ENCODE peak calls at places on chromosome 21, in four cellular contexts. V is GM12878, Y is WTC11, R is K562. C is an unnamed sample.
A peak's percentile ranks its signal among the peaks of the same experiment; 100 is the strongest.

GRCh38 chr21:18725653-18726052 is 322.1 kb upstream of the TMPRSS15 start:
- DNase-seq in R (no peak), V (no peak), Y (peak; percentile 66), C (no peak)

GRCh38 chr21:35294231-35294898 is 245.3 kb upstream of the RUNX1 start:
- DNase-seq in V (no peak), R (no peak), Y (no peak), C (no peak)

GRCh38 chr21:14284439-14284838 is 68.5 kb downstream of the RBM11 start:
- DNase-seq in Y (no peak), R (no peak), V (no peak), C (no peak)

GRCh38 chr21:46078322-46078981 is 19.5 kb upstream of the COL6A2 start:
- DNase-seq in V (no peak), Y (no peak), R (no peak), C (no peak)

GRCh38 chr21:31133243-31133830 is 95.1 kb upstream of the KRTAP19-8 start:
- DNase-seq in R (no peak), Y (no peak), V (no peak), C (no peak)

GRCh38 chr21:40254540-40255455 is 387.6 kb downstream of the PCP4 start:
- DNase-seq in R (no peak), Y (no peak), V (no peak), C (no peak)

GRCh38 chr21:30628109-30628508 is 6.9 kb upstream of the KRTAP20-2 start:
- DNase-seq in V (no peak), Y (no peak), R (no peak), C (no peak)

GRCh38 chr21:43984905-43985689 is 27.0 kb upstream of the TRAPPC10 start:
- DNase-seq in Y (no peak), V (no peak), R (no peak), C (no peak)

GRCh38 chr21:17798796-17799195 is 20.4 kb downstream of the C21orf91 start:
- DNase-seq in R (no peak), V (no peak), Y (no peak), C (no peak)

GRCh38 chr21:44954281-44954771 is 14.5 kb downstream of the SLX9 start:
- DNase-seq in R (no peak), Y (no peak), V (no peak), C (no peak)

GRCh38 chr21:30257773-30258172 is 25.0 kb downstream of the KRTAP24-1 start:
- DNase-seq in R (peak; percentile 25), V (no peak), Y (peak; percentile 27), C (no peak)

GRCh38 chr21:14889080-14889805 is 175.6 kb downstream of the NRIP1 start:
- DNase-seq in R (no peak), Y (no peak), V (no peak), C (peak; percentile 92)

GRCh38 chr21:34715985-34716596 is 47.3 kb downstream of the CLIC6 start:
- DNase-seq in V (no peak), R (no peak), Y (no peak), C (no peak)

GRCh38 chr21:46145840-46146691 is 9.3 kb downstream of the FTCD start:
- DNase-seq in Y (peak; percentile 13), V (no peak), R (no peak), C (no peak)

GRCh38 chr21:46585191-46585953 is 19.5 kb downstream of the S100B start:
- DNase-seq in V (no peak), Y (no peak), R (no peak), C (no peak)

GRCh38 chr21:20997633-20998455 is at the start of gene NCAM2:
- DNase-seq in R (peak; percentile 75), V (no peak), Y (peak; percentile 73), C (peak; percentile 9)

GRCh38 chr21:45910548-45911221 is 70.9 kb upstream of the COL6A1 start:
- DNase-seq in Y (no peak), V (no peak), R (no peak), C (no peak)

GRCh38 chr21:14046401-14046800 is 164.4 kb downstream of the LIPI start:
- DNase-seq in R (no peak), Y (no peak), V (no peak), C (no peak)

GRCh38 chr21:36479415-36480402 is at the start of gene CLDN14:
- DNase-seq in V (no peak), Y (no peak), R (no peak), C (peak; percentile 86)
- TF ChIP-seq TCF7 in V (no peak), Y (no peak), R (no peak), C (no peak)

DNA sequence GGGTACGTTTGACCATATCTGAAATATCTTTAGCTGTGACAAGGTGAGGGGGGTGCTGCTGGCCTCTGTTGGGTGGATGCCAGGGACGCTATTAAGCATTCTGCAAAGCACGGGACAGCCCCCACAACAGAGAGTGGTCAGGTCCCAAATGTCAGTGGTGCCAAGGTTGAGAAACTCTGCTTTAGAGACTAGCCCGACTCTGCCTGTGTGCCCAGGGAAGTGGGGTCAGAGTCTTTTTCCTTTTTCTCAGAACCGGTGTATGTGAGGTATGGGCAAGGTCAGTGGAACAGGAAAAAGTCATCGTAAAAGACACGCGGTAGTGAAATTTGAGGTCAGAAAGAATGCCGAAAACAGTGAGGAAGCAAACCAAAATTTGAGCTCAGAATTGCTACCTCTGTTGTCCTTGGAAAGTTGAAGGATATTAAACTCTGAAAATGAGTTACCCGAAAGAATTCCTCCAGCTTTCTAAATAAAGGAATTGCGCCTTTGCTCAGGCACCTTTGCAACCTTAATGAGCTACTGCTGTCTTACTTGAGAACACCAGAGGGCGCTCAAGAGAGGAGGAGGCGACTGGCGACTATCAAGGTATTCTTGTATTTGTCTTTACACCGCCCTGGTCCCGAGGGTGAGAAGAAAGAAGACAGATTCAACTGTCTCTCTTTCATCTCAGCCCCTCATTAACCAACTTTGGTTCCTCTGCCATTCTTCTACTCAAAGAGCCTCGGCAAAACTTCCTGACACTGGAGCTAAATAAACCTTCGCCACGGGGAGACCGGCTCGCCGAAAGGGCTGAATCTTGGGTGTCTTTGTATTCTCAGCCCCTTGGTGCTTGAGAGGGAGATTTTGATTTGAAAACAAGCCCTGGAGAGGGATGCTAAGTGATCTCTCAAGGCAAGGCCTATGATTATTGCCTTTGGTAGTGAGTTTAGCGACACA is 85.4 kb upstream of the OLIG2 start:
- DNase-seq in V (no peak), Y (peak; percentile 41), R (peak; percentile 75), C (peak; percentile 39)
- TF ChIP-seq TCF7 in V (no peak), Y (no peak), R (no peak), C (no peak)

DNA sequence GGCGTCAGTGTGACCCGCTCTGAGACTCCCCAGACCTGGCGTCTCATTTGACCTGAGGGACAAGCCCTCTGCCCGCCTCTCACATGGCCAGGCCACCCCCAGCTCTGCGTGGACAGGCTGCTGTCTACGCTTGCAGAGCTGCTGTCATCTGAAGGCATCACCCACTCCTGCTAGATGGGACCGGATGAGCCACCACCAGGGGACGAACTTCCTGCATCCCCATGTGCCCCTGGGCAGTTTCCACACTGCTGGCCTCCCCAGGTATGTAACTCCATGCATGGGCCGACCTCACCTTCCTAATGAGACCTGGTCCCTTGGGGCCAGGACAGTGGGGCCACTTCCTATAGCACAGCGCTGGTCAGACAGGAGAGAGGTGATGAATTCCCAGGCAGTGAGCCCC is 121.5 kb downstream of the PSMG1 start:
- DNase-seq in Y (no peak), R (no peak), V (no peak), C (no peak)
- TF ChIP-seq TCF7 in Y (no peak), R (no peak), V (no peak), C (no peak)

GRCh38 chr21:29172282-29172681 is 41.8 kb downstream of the MAP3K7CL start:
- DNase-seq in V (no peak), R (no peak), Y (no peak), C (no peak)
- TF ChIP-seq TCF7 in V (no peak), R (no peak), Y (no peak), C (no peak)

GRCh38 chr21:37207441-37208009 is 59.6 kb downstream of the VPS26C start:
- DNase-seq in Y (no peak), R (no peak), V (peak; percentile 82), C (peak; percentile 93)

GRCh38 chr21:37208741-37209225 is 58.4 kb downstream of the VPS26C start:
- DNase-seq in R (no peak), Y (no peak), V (no peak), C (no peak)

GRCh38 chr21:37210799-37211198 is 56.3 kb downstream of the VPS26C start:
- DNase-seq in R (no peak), Y (no peak), V (no peak), C (no peak)

GRCh38 chr21:37208056-37208705 is 59.0 kb downstream of the VPS26C start:
- DNase-seq in R (peak; percentile 42), V (peak; percentile 68), Y (no peak), C (peak; percentile 13)

DNA sequence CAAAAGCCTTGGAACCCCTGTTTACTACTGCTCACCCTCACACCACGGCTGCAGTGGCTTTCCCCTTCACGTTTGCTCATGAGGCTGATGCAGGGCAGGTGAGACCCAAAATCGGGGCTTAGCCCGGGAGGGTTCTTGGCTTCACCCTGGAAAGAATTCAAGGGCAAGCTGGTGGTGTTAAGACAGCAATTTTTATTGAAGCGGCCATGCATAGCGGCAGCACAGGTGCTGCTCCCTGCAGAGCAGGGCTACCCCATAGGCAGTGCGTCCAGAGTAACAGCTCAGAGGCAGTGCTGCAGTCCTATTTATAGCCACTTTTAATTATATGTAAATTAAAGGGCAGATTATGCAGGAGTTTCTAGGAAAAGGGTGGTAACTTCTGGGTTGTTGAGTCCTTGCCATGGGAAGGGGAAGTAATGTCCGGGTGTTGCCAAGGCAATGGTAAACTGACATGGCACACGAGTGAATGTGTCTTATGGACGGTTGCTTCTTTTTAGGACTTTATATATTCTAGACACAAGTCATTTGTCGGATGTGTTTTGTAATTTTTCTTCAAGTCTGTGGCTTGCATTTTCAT is 57.0 kb downstream of the VPS26C start:
- DNase-seq in V (no peak), Y (no peak), R (no peak), C (no peak)
- TF ChIP-seq TCF7 in V (no peak), Y (no peak), R (no peak), C (no peak)

GRCh38 chr21:25664462-25665070 is 25.5 kb downstream of the JAM2 start:
- DNase-seq in Y (no peak), V (no peak), R (no peak), C (no peak)
- TF ChIP-seq TCF7 in Y (no peak), V (no peak), R (no peak), C (no peak)

DNA sequence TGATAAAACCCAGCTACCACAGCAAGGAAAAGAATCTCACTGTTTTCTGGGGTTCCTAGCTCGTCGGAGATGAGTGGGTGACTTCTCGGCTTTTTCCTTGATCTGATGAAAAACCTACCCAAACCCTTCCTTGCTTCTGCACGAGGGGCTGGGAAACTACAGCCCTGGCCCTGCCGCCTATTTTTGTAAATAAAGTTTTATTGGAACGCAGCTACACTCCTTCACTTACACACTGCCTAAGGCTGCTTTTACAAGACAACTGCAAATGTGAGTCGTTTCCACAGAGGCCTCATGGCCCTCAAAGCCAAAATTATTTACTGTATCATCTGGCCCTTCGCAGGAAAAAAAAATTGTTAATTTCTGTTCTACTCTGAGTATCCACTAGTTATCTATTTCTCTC is 116.0 kb upstream of the TMPRSS2 start:
- DNase-seq in V (no peak), R (no peak), Y (no peak), C (no peak)
- TF ChIP-seq TCF7 in V (no peak), R (no peak), Y (no peak), C (no peak)

GRCh38 chr21:29155933-29156260 is 25.5 kb downstream of the MAP3K7CL start:
- DNase-seq in Y (no peak), R (no peak), V (no peak), C (no peak)
- TF ChIP-seq TCF7 in Y (no peak), R (no peak), V (no peak), C (no peak)

DNA sequence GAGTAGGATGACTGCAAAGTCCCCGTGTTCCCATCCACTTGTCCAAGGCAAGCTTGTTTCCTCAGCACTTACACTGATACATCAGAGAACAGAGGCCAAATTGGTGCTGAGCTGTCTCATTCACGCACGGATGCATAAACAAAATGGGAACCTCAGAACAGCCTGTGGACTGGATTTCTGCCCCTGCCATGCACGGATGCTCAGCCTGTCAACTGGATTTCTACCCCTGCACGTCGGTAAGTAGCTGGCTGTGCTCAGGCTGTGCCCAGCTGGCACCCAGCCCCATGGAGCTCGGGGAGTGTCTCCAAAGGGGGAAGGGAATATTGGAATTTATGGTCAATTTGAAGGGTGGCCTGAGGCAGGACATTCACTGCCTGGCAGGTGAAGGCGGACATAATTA is 40.8 kb upstream of the TMPRSS2 start:
- DNase-seq in Y (no peak), R (no peak), V (no peak), C (no peak)
- TF ChIP-seq TCF7 in Y (no peak), R (no peak), V (no peak), C (no peak)

C was measured in HepG2.